ENCODE peak calls at places on chromosomes 16 and 17, in six cellular contexts. M is fibroblast of lung, Z is A673, E is right atrium auricular region, O is A549, C is AG10803. A is an unnamed sample.

GRCh38 chr16:30786115-30786935 is 680 bp downstream of the ZNF629 start:
- DNase-seq in M (peak), Z (peak), E (no peak), O (peak), C (peak), A (no peak)

GRCh38 chr17:77432791-77433190 is 292.0 kb downstream of the SEC14L1 start:
- DNase-seq in M (no peak), Z (no peak), E (no peak), O (no peak), C (no peak), A (no peak)

GRCh38 chr17:82658331-82658730 is 10.1 kb upstream of the WDR45B start:
- DNase-seq in M (no peak), Z (no peak), E (no peak), O (no peak), C (no peak), A (no peak)

GRCh38 chr16:31002252-31002700 is 8.2 kb downstream of the STX1B start:
- DNase-seq in M (no peak), Z (no peak), E (no peak), O (no peak), C (no peak), A (no peak)

GRCh38 chr17:30858556-30859250 is 26.9 kb downstream of the ATAD5 start:
- DNase-seq in M (peak), Z (no peak), E (no peak), O (no peak), C (peak), A (no peak)

GRCh38 chr16:49542391-49542891 is 168.8 kb downstream of the C16orf78 start:
- DNase-seq in M (no peak), Z (no peak), E (no peak), O (no peak), C (no peak), A (no peak)

GRCh38 chr16:23694707-23695373 is 16.2 kb downstream of the PLK1 start:
- DNase-seq in M (peak), Z (no peak), E (no peak), O (no peak), C (peak), A (peak)

GRCh38 chr17:81388612-81389367 is 6.5 kb upstream of the BAHCC1 start:
- DNase-seq in M (peak), Z (no peak), E (no peak), O (no peak), C (peak), A (no peak)

GRCh38 chr16:68235105-68235881 is 634 bp downstream of the ESRP2 start:
- DNase-seq in M (no peak), Z (no peak), E (no peak), O (no peak), C (no peak), A (no peak)

GRCh38 chr17:47815106-47815918 is 6.3 kb downstream of the OSBPL7 start:
- DNase-seq in M (no peak), Z (no peak), E (no peak), O (no peak), C (no peak), A (no peak)

GRCh38 chr16:1363501-1364041 is 11.8 kb downstream of the GNPTG start:
- DNase-seq in M (peak), Z (peak), E (no peak), O (peak), C (peak), A (peak)

GRCh38 chr16:29757950-29758466 is 12.2 kb upstream of the C16orf54 start:
- DNase-seq in M (peak), Z (no peak), E (no peak), O (no peak), C (peak), A (no peak)

GRCh38 chr16:48052731-48053130 is 103.1 kb downstream of the ABCC12 start:
- DNase-seq in M (no peak), Z (no peak), E (no peak), O (no peak), C (no peak), A (no peak)
- TF ChIP-seq CTCF in M (no peak), Z (no peak), E (no peak), O (no peak), C (no peak), A (no peak)

GRCh38 chr16:21940570-21940969 is 12.6 kb upstream of the UQCRC2 start:
- DNase-seq in M (no peak), Z (no peak), E (no peak), O (no peak), C (no peak), A (no peak)
- H3K4me3 ChIP-seq in M (no peak), Z (no peak), E (no peak), O (no peak), C (no peak), A (no peak)

GRCh38 chr16:85289760-85290625 is 177.7 kb upstream of the CIBAR2 start:
- DNase-seq in M (no peak), Z (no peak), E (no peak), O (no peak), C (no peak), A (no peak)
- TF ChIP-seq CTCF in M (no peak), Z (no peak), E (no peak), O (no peak), C (no peak), A (no peak)

GRCh38 chr17:50273654-50274040 is 619 bp upstream of the TMEM92 start:
- DNase-seq in M (no peak), Z (no peak), E (no peak), O (no peak), C (no peak), A (no peak)
- H3K4me3 ChIP-seq in M (peak), Z (no peak), E (no peak), O (peak), C (peak), A (no peak)

GRCh38 chr16:51640196-51640595 is 489.1 kb upstream of the SALL1 start:
- DNase-seq in M (no peak), Z (no peak), E (no peak), O (no peak), C (no peak), A (no peak)
- TF ChIP-seq CTCF in M (no peak), Z (peak), E (no peak), O (no peak), C (no peak), A (no peak)

A was measured in GM12865.